ENCODE peak calls at places on chromosomes 16 and 17, in five cellular contexts. D, L, Y, U and A are unnamed samples.

GRCh38 chr16:66290431-66290830 is 76.1 kb upstream of the CDH5 start:
- DNase-seq in D (no peak), L (no peak), Y (no peak), U (no peak), A (no peak)

GRCh38 chr16:54054237-54054780 is 232.3 kb downstream of the IRX3 start:
- DNase-seq in D (no peak), L (no peak), Y (no peak), U (no peak), A (no peak)

GRCh38 chr16:77662241-77662640 is 60.1 kb upstream of the NUDT7 start:
- DNase-seq in D (no peak), L (no peak), Y (no peak), U (no peak), A (no peak)

GRCh38 chr17:61399131-61400057 is at the start of gene TBX2:
- DNase-seq in D (peak), L (peak), Y (peak), U (no peak), A (peak)

GRCh38 chr17:11441004-11441403 is 157.3 kb upstream of the DNAH9 start:
- DNase-seq in D (no peak), L (no peak), Y (no peak), U (no peak), A (no peak)

GRCh38 chr17:81026266-81027036 is 8.5 kb upstream of the BAIAP2 start:
- DNase-seq in D (no peak), L (no peak), Y (peak), U (no peak), A (peak)

GRCh38 chr16:56356276-56357241 is 68.8 kb downstream of the AMFR start:
- DNase-seq in D (peak), L (peak), Y (peak), U (peak), A (peak)

GRCh38 chr17:80675451-80676095 is 130.9 kb downstream of the RPTOR start:
- DNase-seq in D (no peak), L (no peak), Y (no peak), U (no peak), A (no peak)

GRCh38 chr17:75827291-75828050 is 16.7 kb downstream of the UNC13D start:
- DNase-seq in D (peak), L (peak), Y (peak), U (no peak), A (peak)

GRCh38 chr17:82234211-82235055 is 5.6 kb downstream of the SLC16A3 start:
- DNase-seq in D (peak), L (no peak), Y (no peak), U (no peak), A (peak)

GRCh38 chr17:41003926-41004325 is 4.2 kb upstream of the KRTAP3-2 start:
- DNase-seq in D (no peak), L (no peak), Y (no peak), U (no peak), A (no peak)

GRCh38 chr16:84842516-84843148 is 22.8 kb downstream of the CRISPLD2 start:
- DNase-seq in D (no peak), L (no peak), Y (peak), U (peak), A (no peak)

GRCh38 chr16:85927326-85927725 is 28.4 kb downstream of the IRF8 start:
- DNase-seq in D (no peak), L (no peak), Y (no peak), U (no peak), A (no peak)

GRCh38 chr16:85637808-85638186 is 24.7 kb downstream of the GSE1 start:
- DNase-seq in D (no peak), L (no peak), Y (peak), U (no peak), A (no peak)

GRCh38 chr17:2395258-2396170 is 5.3 kb downstream of the MNT start:
- DNase-seq in D (peak), L (peak), Y (peak), U (peak), A (peak)

GRCh38 chr16:57270221-57271062 is 14.0 kb downstream of the PLLP start:
- DNase-seq in D (no peak), L (no peak), Y (no peak), U (no peak), A (no peak)

GRCh38 chr17:43532581-43532980 is 13.6 kb downstream of the ETV4 start:
- DNase-seq in D (no peak), L (no peak), Y (no peak), U (no peak), A (peak)

GRCh38 chr17:21194210-21194609 is 19.8 kb downstream of the TMEM11 start:
- DNase-seq in D (no peak), L (no peak), Y (no peak), U (no peak), A (no peak)

GRCh38 chr17:8799001-8799850 is at the start of gene MFSD6L:
- DNase-seq in D (no peak), L (peak), Y (no peak), U (no peak), A (peak)

GRCh38 chr16:84593825-84594724 is 23.8 kb downstream of the COTL1 start:
- DNase-seq in D (no peak), L (no peak), Y (peak), U (no peak), A (peak)

GRCh38 chr16:83717814-83718213 is 90.0 kb upstream of the HSBP1 start:
- DNase-seq in D (no peak), L (peak), Y (no peak), U (no peak), A (no peak)

GRCh38 chr16:66473654-66474519 is 46.8 kb downstream of the BEAN1 start:
- DNase-seq in D (no peak), L (no peak), Y (no peak), U (peak), A (no peak)

GRCh38 chr16:87086156-87086555 is 231.0 kb downstream of the C16orf95 start:
- DNase-seq in D (no peak), L (peak), Y (no peak), U (no peak), A (no peak)

GRCh38 chr17:57607553-57608120 is 137.5 kb downstream of the CCDC182 start:
- DNase-seq in D (no peak), L (no peak), Y (no peak), U (peak), A (no peak)

GRCh38 chr17:80308672-80309517 is 48.2 kb downstream of the RNF213 start:
- DNase-seq in D (no peak), L (no peak), Y (no peak), U (no peak), A (peak)

GRCh38 chr17:79088266-79088996 is 13.8 kb downstream of the ENGASE start:
- DNase-seq in D (no peak), L (no peak), Y (no peak), U (no peak), A (no peak)

GRCh38 chr16:75279277-75279676 is 27.9 kb upstream of the BCAR1 start:
- DNase-seq in D (no peak), L (no peak), Y (no peak), U (no peak), A (peak)

GRCh38 chr17:77721823-77722160 is 236.7 kb upstream of the TNRC6C start:
- DNase-seq in D (no peak), L (no peak), Y (no peak), U (no peak), A (no peak)

GRCh38 chr16:22375117-22375962 is 921 bp upstream of the CDR2 start:
- DNase-seq in D (no peak), L (no peak), Y (no peak), U (no peak), A (no peak)